ENCODE peak calls at places on chromosomes 12 and 14, in nine cellular contexts. One of them, this sample, is unnamed.

GRCh38 chr12:571795-572531 is 91.3 kb downstream of the NINJ2 start:
- DNase-seq in upper lobe of right lung: no peak
- DNase-seq in AG04450: no peak
- DNase-seq in pancreas: no peak
- DNase-seq in SK-N-SH: no peak
- DNase-seq in prostate gland: no peak
- DNase-seq in brain microvascular endothelial cell: no peak
- DNase-seq in fibroblast of lung: no peak
- DNase-seq in body of pancreas: no peak
- DNase-seq in this sample: no peak

GRCh38 chr12:53500119-53500775 is 836 bp upstream of the TARBP2 start:
- DNase-seq in upper lobe of right lung: peak; percentile 79
- DNase-seq in AG04450: no peak
- DNase-seq in pancreas: peak; percentile 67
- DNase-seq in SK-N-SH: peak; percentile 91
- DNase-seq in prostate gland: no peak
- DNase-seq in brain microvascular endothelial cell: peak; percentile 29
- DNase-seq in fibroblast of lung: peak; percentile 92
- DNase-seq in body of pancreas: peak; percentile 66
- DNase-seq in this sample: peak; percentile 95

GRCh38 chr14:62329427-62329826 is 567.2 kb downstream of the SNAPC1 start:
- DNase-seq in upper lobe of right lung: no peak
- DNase-seq in AG04450: peak; percentile 76
- DNase-seq in pancreas: no peak
- DNase-seq in SK-N-SH: no peak
- DNase-seq in prostate gland: no peak
- DNase-seq in brain microvascular endothelial cell: no peak
- DNase-seq in fibroblast of lung: peak; percentile 77
- DNase-seq in body of pancreas: no peak
- DNase-seq in this sample: no peak

GRCh38 chr12:111558107-111558376 is 41.1 kb downstream of the ATXN2 start:
- DNase-seq in upper lobe of right lung: no peak
- DNase-seq in AG04450: no peak
- DNase-seq in pancreas: no peak
- DNase-seq in SK-N-SH: no peak
- DNase-seq in prostate gland: no peak
- DNase-seq in brain microvascular endothelial cell: no peak
- DNase-seq in fibroblast of lung: no peak
- DNase-seq in body of pancreas: no peak
- DNase-seq in this sample: no peak

GRCh38 chr12:6548556-6549378 is 7.1 kb downstream of the IFFO1 start:
- DNase-seq in upper lobe of right lung: no peak
- DNase-seq in AG04450: no peak
- DNase-seq in pancreas: no peak
- DNase-seq in SK-N-SH: no peak
- DNase-seq in prostate gland: no peak
- DNase-seq in brain microvascular endothelial cell: no peak
- DNase-seq in fibroblast of lung: peak; percentile 75
- DNase-seq in body of pancreas: no peak
- DNase-seq in this sample: peak; percentile 77

GRCh38 chr12:14066021-14066420 is 84.6 kb upstream of the GRIN2B start:
- DNase-seq in upper lobe of right lung: no peak
- DNase-seq in AG04450: no peak
- DNase-seq in pancreas: no peak
- DNase-seq in SK-N-SH: no peak
- DNase-seq in prostate gland: no peak
- DNase-seq in brain microvascular endothelial cell: no peak
- DNase-seq in fibroblast of lung: no peak
- DNase-seq in body of pancreas: no peak
- DNase-seq in this sample: no peak

GRCh38 chr14:58107947-58108552 is 44.0 kb downstream of the ARMH4 start:
- DNase-seq in upper lobe of right lung: no peak
- DNase-seq in AG04450: peak; percentile 46
- DNase-seq in pancreas: peak; percentile 45
- DNase-seq in SK-N-SH: peak; percentile 51
- DNase-seq in prostate gland: peak; percentile 26
- DNase-seq in brain microvascular endothelial cell: peak; percentile 40
- DNase-seq in fibroblast of lung: peak; percentile 88
- DNase-seq in body of pancreas: peak; percentile 62
- DNase-seq in this sample: peak; percentile 60

GRCh38 chr14:34275038-34275437 is 187.0 kb downstream of the SPTSSA start:
- DNase-seq in upper lobe of right lung: no peak
- DNase-seq in AG04450: no peak
- DNase-seq in pancreas: no peak
- DNase-seq in SK-N-SH: no peak
- DNase-seq in prostate gland: no peak
- DNase-seq in brain microvascular endothelial cell: no peak
- DNase-seq in fibroblast of lung: peak; percentile 25
- DNase-seq in body of pancreas: no peak
- DNase-seq in this sample: no peak

GRCh38 chr14:31070431-31070830 is 44.3 kb upstream of the STRN3 start:
- DNase-seq in upper lobe of right lung: no peak
- DNase-seq in AG04450: peak; percentile 78
- DNase-seq in pancreas: no peak
- DNase-seq in SK-N-SH: no peak
- DNase-seq in prostate gland: no peak
- DNase-seq in brain microvascular endothelial cell: peak; percentile 85
- DNase-seq in fibroblast of lung: peak; percentile 84
- DNase-seq in body of pancreas: no peak
- DNase-seq in this sample: no peak

GRCh38 chr12:7061138-7061537 is 620 bp downstream of the C1S start:
- DNase-seq in upper lobe of right lung: no peak
- DNase-seq in AG04450: no peak
- DNase-seq in pancreas: no peak
- DNase-seq in SK-N-SH: no peak
- DNase-seq in prostate gland: no peak
- DNase-seq in brain microvascular endothelial cell: no peak
- DNase-seq in fibroblast of lung: no peak
- DNase-seq in body of pancreas: no peak
- DNase-seq in this sample: no peak

GRCh38 chr12:79635676-79636075 is 55.1 kb downstream of the PAWR start:
- DNase-seq in upper lobe of right lung: no peak
- DNase-seq in AG04450: no peak
- DNase-seq in pancreas: no peak
- DNase-seq in SK-N-SH: no peak
- DNase-seq in prostate gland: no peak
- DNase-seq in brain microvascular endothelial cell: no peak
- DNase-seq in fibroblast of lung: peak; percentile 26
- DNase-seq in body of pancreas: no peak
- DNase-seq in this sample: peak; percentile 69

GRCh38 chr12:78037707-78038106 is 207.0 kb downstream of the NAV3 start:
- DNase-seq in upper lobe of right lung: no peak
- DNase-seq in AG04450: no peak
- DNase-seq in pancreas: no peak
- DNase-seq in SK-N-SH: no peak
- DNase-seq in prostate gland: no peak
- DNase-seq in brain microvascular endothelial cell: no peak
- DNase-seq in fibroblast of lung: no peak
- DNase-seq in body of pancreas: no peak
- DNase-seq in this sample: no peak

GRCh38 chr14:26896447-26896846 is 298.6 kb upstream of the NOVA1 start:
- DNase-seq in upper lobe of right lung: no peak
- DNase-seq in AG04450: no peak
- DNase-seq in pancreas: no peak
- DNase-seq in SK-N-SH: no peak
- DNase-seq in prostate gland: no peak
- DNase-seq in brain microvascular endothelial cell: no peak
- DNase-seq in fibroblast of lung: peak; percentile 84
- DNase-seq in body of pancreas: no peak
- DNase-seq in this sample: no peak

GRCh38 chr14:103997391-103997790 is 55.1 kb upstream of the RD3L start:
- DNase-seq in upper lobe of right lung: no peak
- DNase-seq in AG04450: no peak
- DNase-seq in pancreas: no peak
- DNase-seq in SK-N-SH: no peak
- DNase-seq in prostate gland: no peak
- DNase-seq in brain microvascular endothelial cell: no peak
- DNase-seq in fibroblast of lung: no peak
- DNase-seq in body of pancreas: no peak
- DNase-seq in this sample: no peak

GRCh38 chr12:15404485-15404884 is 82.2 kb downstream of the PTPRO start:
- DNase-seq in upper lobe of right lung: no peak
- DNase-seq in AG04450: no peak
- DNase-seq in pancreas: no peak
- DNase-seq in SK-N-SH: no peak
- DNase-seq in prostate gland: no peak
- DNase-seq in brain microvascular endothelial cell: peak; percentile 27
- DNase-seq in fibroblast of lung: peak; percentile 35
- DNase-seq in body of pancreas: no peak
- DNase-seq in this sample: no peak

GRCh38 chr12:56998981-56999380 is 7.4 kb downstream of the ZBTB39 start:
- DNase-seq in upper lobe of right lung: no peak
- DNase-seq in AG04450: no peak
- DNase-seq in pancreas: no peak
- DNase-seq in SK-N-SH: no peak
- DNase-seq in prostate gland: no peak
- DNase-seq in brain microvascular endothelial cell: no peak
- DNase-seq in fibroblast of lung: no peak
- DNase-seq in body of pancreas: no peak
- DNase-seq in this sample: no peak

GRCh38 chr12:60872219-60872618 is 1276.4 kb downstream of the SLC16A7 start:
- DNase-seq in upper lobe of right lung: peak; percentile 49
- DNase-seq in AG04450: no peak
- DNase-seq in pancreas: no peak
- DNase-seq in SK-N-SH: no peak
- DNase-seq in prostate gland: no peak
- DNase-seq in brain microvascular endothelial cell: no peak
- DNase-seq in fibroblast of lung: no peak
- DNase-seq in body of pancreas: no peak
- DNase-seq in this sample: no peak

GRCh38 chr12:60874091-60874490 is 1278.3 kb downstream of the SLC16A7 start:
- DNase-seq in upper lobe of right lung: no peak
- DNase-seq in AG04450: no peak
- DNase-seq in pancreas: no peak
- DNase-seq in SK-N-SH: no peak
- DNase-seq in prostate gland: no peak
- DNase-seq in brain microvascular endothelial cell: no peak
- DNase-seq in fibroblast of lung: no peak
- DNase-seq in body of pancreas: no peak
- DNase-seq in this sample: no peak

DNA sequence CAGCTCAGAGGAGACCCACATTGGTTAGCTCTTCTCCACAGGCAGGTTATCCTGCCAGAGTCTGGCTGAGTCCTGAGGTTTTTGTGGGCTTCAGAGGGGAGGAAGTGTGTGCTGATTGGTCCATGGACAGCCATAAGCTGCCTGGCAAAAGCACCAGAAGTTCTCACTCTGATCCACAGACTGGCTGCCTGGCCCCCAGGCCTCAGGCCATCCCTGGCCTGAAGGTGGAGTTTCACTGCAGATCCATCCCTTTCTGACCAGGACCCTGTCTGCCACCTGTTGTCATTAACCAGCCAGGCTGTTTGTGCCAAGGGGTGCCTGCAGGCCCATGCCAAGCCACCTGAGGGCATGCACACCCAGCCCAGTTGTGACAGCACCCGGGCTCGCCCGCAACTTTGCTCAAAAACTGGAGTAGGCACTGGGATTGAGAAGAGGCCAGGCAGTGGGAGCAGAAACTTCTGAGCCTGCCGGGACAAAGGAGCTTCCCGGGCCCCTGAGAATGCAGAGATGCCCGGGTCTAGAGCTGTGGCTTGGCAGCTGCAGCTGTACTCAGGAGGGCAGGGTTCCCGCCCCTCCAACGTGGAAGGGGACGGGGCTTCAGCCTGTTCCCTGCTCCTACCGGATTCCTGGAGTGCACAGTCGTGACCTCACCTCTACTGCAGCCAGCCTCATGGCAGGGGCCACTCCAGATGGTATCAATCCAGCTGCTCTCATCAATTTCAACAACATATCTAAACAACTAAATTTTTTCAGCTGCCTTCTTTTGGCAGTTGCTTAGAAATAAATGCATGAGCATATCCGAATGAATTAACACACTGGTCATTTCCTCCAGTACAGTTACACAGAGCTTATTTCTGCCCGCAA is 1277.3 kb downstream of the SLC16A7 start:
- DNase-seq in upper lobe of right lung: no peak
- DNase-seq in AG04450: peak; percentile 1
- DNase-seq in pancreas: no peak
- DNase-seq in SK-N-SH: no peak
- DNase-seq in prostate gland: no peak
- DNase-seq in brain microvascular endothelial cell: no peak
- DNase-seq in fibroblast of lung: peak; percentile 51
- DNase-seq in body of pancreas: peak; percentile 3
- DNase-seq in this sample: no peak
- H3K27ac ChIP-seq in upper lobe of right lung: no peak overlapping the region
- H3K27ac ChIP-seq in AG04450: no peak overlapping the region
- H3K27ac ChIP-seq in pancreas: no peak overlapping the region
- H3K27ac ChIP-seq in SK-N-SH: no peak overlapping the region
- H3K27ac ChIP-seq in prostate gland: no peak overlapping the region
- H3K27ac ChIP-seq in brain microvascular endothelial cell: no peak overlapping the region
- H3K27ac ChIP-seq in fibroblast of lung: no peak overlapping the region
- H3K27ac ChIP-seq in body of pancreas: no peak overlapping the region
- H3K27ac ChIP-seq in this sample: no peak overlapping the region

GRCh38 chr12:123069436-123070266 is 81.2 kb downstream of the PITPNM2 start:
- DNase-seq in upper lobe of right lung: no peak
- DNase-seq in AG04450: no peak
- DNase-seq in pancreas: peak; percentile 24
- DNase-seq in SK-N-SH: peak; percentile 40
- DNase-seq in prostate gland: no peak
- DNase-seq in brain microvascular endothelial cell: no peak
- DNase-seq in fibroblast of lung: no peak
- DNase-seq in body of pancreas: peak; percentile 43
- DNase-seq in this sample: no peak
- H3K27ac ChIP-seq in upper lobe of right lung: no peak overlapping the region
- H3K27ac ChIP-seq in AG04450: no peak overlapping the region
- H3K27ac ChIP-seq in pancreas: peak overlapping the region; percentile 51
- H3K27ac ChIP-seq in SK-N-SH: no peak overlapping the region
- H3K27ac ChIP-seq in prostate gland: no peak overlapping the region
- H3K27ac ChIP-seq in brain microvascular endothelial cell: no peak overlapping the region
- H3K27ac ChIP-seq in fibroblast of lung: no peak overlapping the region
- H3K27ac ChIP-seq in body of pancreas: peak overlapping the region; percentile 55
- H3K27ac ChIP-seq in this sample: peak overlapping the region; percentile 42

DNA sequence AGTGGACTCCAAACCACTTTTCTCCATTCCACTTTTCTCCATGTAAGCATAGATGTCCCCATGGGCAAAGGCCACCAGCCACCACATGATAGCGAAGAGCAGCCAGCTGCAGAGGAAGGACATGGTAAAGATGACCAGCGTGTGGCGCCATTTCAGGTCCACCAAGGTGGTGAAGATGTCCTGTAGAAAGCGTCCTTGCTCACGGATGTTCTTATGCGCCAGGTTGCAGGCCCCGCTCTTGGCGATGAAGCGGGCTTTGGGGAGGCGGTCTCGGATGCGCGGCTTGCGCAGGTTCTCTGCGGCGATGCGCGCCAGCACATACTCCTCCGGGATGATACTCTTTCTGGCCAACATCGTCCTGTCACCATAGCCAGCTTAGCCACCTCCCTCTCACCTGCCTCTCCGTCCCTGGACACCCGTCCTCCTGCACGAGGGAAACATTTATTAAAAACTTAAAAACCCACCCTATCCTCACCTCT is 1.2 kb downstream of the KCNJ8 start:
- DNase-seq in upper lobe of right lung: peak; percentile 67
- DNase-seq in AG04450: no peak
- DNase-seq in pancreas: peak; percentile 68
- DNase-seq in SK-N-SH: peak; percentile 43
- DNase-seq in prostate gland: no peak
- DNase-seq in brain microvascular endothelial cell: peak; percentile 27
- DNase-seq in fibroblast of lung: peak; percentile 31
- DNase-seq in body of pancreas: peak; percentile 81
- DNase-seq in this sample: peak; percentile 22
- H3K27ac ChIP-seq in upper lobe of right lung: peak overlapping the region; percentile 80
- H3K27ac ChIP-seq in AG04450: no peak overlapping the region
- H3K27ac ChIP-seq in pancreas: peak overlapping the region; percentile 94
- H3K27ac ChIP-seq in SK-N-SH: no peak overlapping the region
- H3K27ac ChIP-seq in prostate gland: peak overlapping the region; percentile 51
- H3K27ac ChIP-seq in brain microvascular endothelial cell: no peak overlapping the region
- H3K27ac ChIP-seq in fibroblast of lung: peak overlapping the region; percentile 2
- H3K27ac ChIP-seq in body of pancreas: peak overlapping the region; percentile 93
- H3K27ac ChIP-seq in this sample: no peak overlapping the region

GRCh38 chr12:3884671-3885070 is 11.5 kb upstream of the PARP11 start:
- DNase-seq in upper lobe of right lung: no peak
- DNase-seq in AG04450: no peak
- DNase-seq in pancreas: no peak
- DNase-seq in SK-N-SH: no peak
- DNase-seq in prostate gland: no peak
- DNase-seq in brain microvascular endothelial cell: no peak
- DNase-seq in fibroblast of lung: no peak
- DNase-seq in body of pancreas: no peak
- DNase-seq in this sample: no peak
- H3K27ac ChIP-seq in upper lobe of right lung: peak overlapping the region; percentile 64
- H3K27ac ChIP-seq in AG04450: no peak overlapping the region
- H3K27ac ChIP-seq in pancreas: no peak overlapping the region
- H3K27ac ChIP-seq in SK-N-SH: no peak overlapping the region
- H3K27ac ChIP-seq in prostate gland: peak overlapping the region; percentile 43
- H3K27ac ChIP-seq in brain microvascular endothelial cell: no peak overlapping the region
- H3K27ac ChIP-seq in fibroblast of lung: no peak overlapping the region
- H3K27ac ChIP-seq in body of pancreas: no peak overlapping the region
- H3K27ac ChIP-seq in this sample: no peak overlapping the region

This sample was measured in cardiac muscle cell.